ENCODE peak calls at places on chromosomes 6 and 20, in seven cellular contexts. P is neural progenitor cell, L is thoracic aorta, S is GM23338, B is small intestine, A is uterus, U is ovary. T is an unnamed sample.

GRCh38 chr20:59004493-59004762 is 2.6 kb downstream of the CTSZ start:
- DNase-seq in P (no peak), L (no peak), S (no peak), B (no peak), A (no peak), U (no peak), T (no peak)

GRCh38 chr6:139334791-139335446 is 39.5 kb downstream of the CITED2 start:
- DNase-seq in P (no peak), L (no peak), S (no peak), B (no peak), A (no peak), U (no peak), T (no peak)

GRCh38 chr6:75479712-75480111 is 13.9 kb downstream of the FILIP1 start:
- DNase-seq in P (no peak), L (no peak), S (no peak), B (no peak), A (no peak), U (no peak), T (no peak)

GRCh38 chr20:46893877-46894578 is 615 bp upstream of the EYA2 start:
- DNase-seq in P (no peak), L (no peak), S (no peak), B (no peak), A (no peak), U (no peak), T (no peak)

GRCh38 chr20:59217162-59217561 is 53.5 kb downstream of the ZNF831 start:
- DNase-seq in P (no peak), L (no peak), S (no peak), B (no peak), A (no peak), U (no peak), T (no peak)

GRCh38 chr6:43940393-43941087 is 170.5 kb downstream of the VEGFA start:
- DNase-seq in P (no peak), L (no peak), S (no peak), B (no peak), A (no peak), U (no peak), T (no peak)

GRCh38 chr6:11983306-11983705 is 28.8 kb upstream of the HIVEP1 start:
- DNase-seq in P (no peak), L (no peak), S (no peak), B (no peak), A (no peak), U (no peak), T (no peak)

GRCh38 chr6:138517635-138518034 is 18.3 kb upstream of the NHSL1 start:
- DNase-seq in P (peak), L (no peak), S (peak), B (peak), A (peak), U (peak), T (no peak)

GRCh38 chr6:50030350-50030749 is 8.6 kb upstream of the DEFB110 start:
- DNase-seq in P (no peak), L (no peak), S (peak), B (no peak), A (no peak), U (no peak), T (no peak)

GRCh38 chr6:44624226-44624625 is 236.7 kb downstream of the CDC5L start:
- DNase-seq in P (no peak), L (no peak), S (peak), B (no peak), A (no peak), U (no peak), T (no peak)

GRCh38 chr6:170344631-170345576 is 38.3 kb downstream of the FAM120B start:
- DNase-seq in P (no peak), L (no peak), S (no peak), B (peak), A (peak), U (no peak), T (peak)

GRCh38 chr6:108365488-108365887 is 70.6 kb downstream of the AFG1L start:
- DNase-seq in P (no peak), L (no peak), S (no peak), B (no peak), A (no peak), U (no peak), T (no peak)

GRCh38 chr6:167879612-167880011 is 52.9 kb downstream of the AFDN start:
- DNase-seq in P (no peak), L (no peak), S (no peak), B (no peak), A (no peak), U (no peak), T (no peak)

GRCh38 chr6:135182993-135183531 is 2.0 kb downstream of the MYB start:
- DNase-seq in P (peak), L (no peak), S (peak), B (peak), A (no peak), U (no peak), T (no peak)
- H3K27ac ChIP-seq in P (no peak), L (no peak), S (no peak), B (peak), A (no peak), U (no peak), T (no peak)

DNA sequence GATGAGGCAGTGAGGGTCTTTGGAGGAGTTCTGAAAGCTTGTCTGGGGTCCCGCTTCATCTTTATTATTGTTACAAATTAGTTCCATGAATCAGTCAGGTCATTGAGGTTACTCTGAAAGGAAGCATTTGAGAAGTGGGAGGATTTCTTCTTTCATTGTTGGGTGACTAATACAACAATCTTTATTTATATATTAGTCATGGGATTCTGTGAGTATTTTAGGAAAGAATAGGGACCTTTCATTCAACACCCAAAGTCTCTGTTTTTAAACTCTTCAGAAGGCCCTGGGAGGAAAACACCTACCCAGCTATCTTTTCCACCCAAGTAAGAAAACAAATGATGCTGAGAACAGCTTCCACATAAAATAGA is 98.3 kb downstream of the SOD2 start:
- DNase-seq in P (no peak), L (no peak), S (no peak), B (no peak), A (no peak), U (no peak), T (peak)
- H3K4me3 ChIP-seq in P (no peak), L (peak), S (no peak), B (no peak), A (no peak), U (no peak), T (no peak)

GRCh38 chr6:45984347-45984746 is 31.3 kb downstream of the CLIC5 start:
- DNase-seq in P (no peak), L (no peak), S (no peak), B (no peak), A (no peak), U (no peak), T (no peak)
- H3K27ac ChIP-seq in P (no peak), L (no peak), S (no peak), B (no peak), A (no peak), U (no peak), T (no peak)

GRCh38 chr20:3749087-3749688 is 16.7 kb downstream of the HSPA12B start:
- DNase-seq in P (no peak), L (no peak), S (no peak), B (no peak), A (no peak), U (no peak), T (no peak)
- H3K4me3 ChIP-seq in P (peak), L (no peak), S (peak), B (no peak), A (no peak), U (no peak), T (no peak)

DNA sequence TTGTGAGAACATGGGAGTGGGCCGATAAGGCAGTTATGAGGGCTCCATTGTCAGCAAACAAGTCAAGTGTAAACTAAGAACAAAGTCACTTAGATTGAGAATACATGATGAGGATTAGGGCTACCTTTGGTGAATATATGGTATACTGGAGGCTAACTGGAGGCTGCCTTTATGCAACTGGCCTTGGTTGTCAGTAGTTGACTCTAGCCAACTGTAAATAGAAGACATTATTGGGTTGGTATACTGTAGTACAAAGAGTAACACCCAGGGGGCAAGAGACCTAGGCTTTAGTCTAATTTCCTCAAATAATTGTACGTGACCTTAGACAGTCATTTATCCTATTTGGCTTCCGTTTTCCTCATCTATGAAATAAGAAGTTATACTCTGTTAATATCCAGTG is 235.2 kb downstream of the ARID1B start:
- DNase-seq in P (no peak), L (no peak), S (no peak), B (no peak), A (no peak), U (no peak), T (no peak)
- H3K27ac ChIP-seq in P (no peak), L (no peak), S (no peak), B (no peak), A (no peak), U (no peak), T (no peak)

DNA sequence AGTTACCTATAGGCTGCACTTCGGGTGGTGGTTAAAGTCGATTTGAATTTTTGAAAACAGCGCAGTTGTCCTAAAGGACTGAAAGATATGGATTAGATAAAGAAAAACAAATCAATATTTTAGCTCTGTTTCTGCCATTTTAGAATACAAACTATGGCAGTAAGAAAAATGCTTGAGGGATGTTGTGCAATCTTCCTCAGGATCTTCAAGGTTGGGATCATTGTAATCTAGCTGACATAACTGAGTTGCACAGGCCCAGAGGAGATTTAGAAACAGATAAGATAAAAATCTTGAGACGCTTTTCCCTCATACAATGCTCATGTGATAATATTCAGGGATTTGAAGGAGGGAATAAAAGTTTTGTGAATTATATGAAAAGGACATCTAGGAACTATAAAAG is 926 bp downstream of the PEX3 start:
- DNase-seq in P (no peak), L (no peak), S (no peak), B (no peak), A (no peak), U (no peak), T (no peak)
- H3K4me3 ChIP-seq in P (peak), L (peak), S (peak), B (no peak), A (peak), U (peak), T (peak)

GRCh38 chr20:62337558-62338293 is 29.4 kb downstream of the LAMA5 start:
- DNase-seq in P (no peak), L (no peak), S (no peak), B (no peak), A (no peak), U (no peak), T (no peak)
- H3K27ac ChIP-seq in P (no peak), L (no peak), S (no peak), B (no peak), A (no peak), U (no peak), T (no peak)

GRCh38 chr6:27889275-27889627 is 22.9 kb downstream of the OR2B2 start:
- DNase-seq in P (no peak), L (no peak), S (no peak), B (no peak), A (no peak), U (no peak), T (no peak)
- H3K4me3 ChIP-seq in P (peak), L (no peak), S (peak), B (no peak), A (no peak), U (no peak), T (no peak)

GRCh38 chr6:16286151-16286522 is 47.8 kb downstream of the GMPR start:
- DNase-seq in P (peak), L (no peak), S (peak), B (peak), A (peak), U (no peak), T (no peak)
- H3K27ac ChIP-seq in P (no peak), L (no peak), S (no peak), B (no peak), A (no peak), U (no peak), T (no peak)

GRCh38 chr6:31464252-31465184 is 33.4 kb upstream of the MICB start:
- DNase-seq in P (no peak), L (no peak), S (no peak), B (no peak), A (no peak), U (no peak), T (no peak)

GRCh38 chr6:31462964-31463940 is 34.7 kb upstream of the MICB start:
- DNase-seq in P (peak), L (peak), S (peak), B (peak), A (peak), U (peak), T (peak)

GRCh38 chr6:31465185-31465536 is 32.8 kb upstream of the MICB start:
- DNase-seq in P (no peak), L (no peak), S (no peak), B (no peak), A (no peak), U (no peak), T (no peak)

GRCh38 chr6:31460361-31461025 is 37.5 kb upstream of the MICB start:
- DNase-seq in P (no peak), L (no peak), S (no peak), B (no peak), A (no peak), U (no peak), T (no peak)

DNA sequence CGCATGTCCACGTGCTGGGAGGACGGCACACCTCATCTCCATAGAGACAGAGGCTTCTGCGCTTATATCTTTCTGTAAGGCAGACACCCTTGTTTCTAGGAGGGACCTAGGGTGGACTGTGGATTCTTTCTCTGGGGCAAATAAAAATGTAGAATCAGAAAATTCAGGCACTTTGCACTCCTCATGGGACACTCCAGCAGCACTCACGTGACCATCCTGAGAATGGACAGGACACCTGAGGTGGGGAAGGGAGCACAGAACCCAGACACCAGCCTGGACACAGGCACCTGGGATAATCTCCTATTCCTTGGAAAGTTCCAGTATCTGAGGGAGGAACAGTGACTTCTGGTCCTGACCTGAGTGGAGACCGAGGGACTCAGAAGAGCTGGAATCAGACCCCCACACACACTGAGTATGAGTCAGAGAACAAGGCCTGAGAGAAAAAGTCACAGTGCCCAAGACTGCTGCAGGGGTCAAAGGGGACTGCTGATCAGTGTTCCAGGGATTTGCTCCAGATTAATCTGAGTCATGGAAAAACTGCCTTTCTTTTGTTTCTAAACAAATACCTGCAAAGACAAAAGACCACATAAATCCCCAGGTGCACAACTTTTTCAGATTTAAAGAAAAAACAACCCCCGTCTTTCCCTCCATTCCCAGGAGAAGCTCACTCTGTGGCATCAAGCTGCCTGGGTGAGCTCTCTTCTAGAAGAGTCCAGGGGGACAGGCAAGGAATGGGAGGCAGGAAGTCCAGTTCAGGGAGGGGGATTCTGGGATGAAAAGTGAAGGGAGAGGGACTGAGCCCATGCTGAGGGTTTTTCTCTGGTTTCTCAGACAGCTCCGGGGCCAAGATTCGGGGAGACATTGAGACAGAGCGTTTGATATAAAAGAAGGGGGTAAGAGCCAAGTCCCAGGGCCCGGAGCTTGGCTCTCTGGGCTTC is 35.6 kb upstream of the MICB start:
- DNase-seq in P (peak), L (no peak), S (no peak), B (peak), A (no peak), U (no peak), T (no peak)
- H3K4me3 ChIP-seq in P (peak), L (peak), S (peak), B (no peak), A (peak), U (peak), T (peak)